ENCODE peak calls at places on chromosomes 4 and X, in five cellular contexts. One of them, this sample, is unnamed.

GRCh38 chrX:83588409-83588808 is 80.3 kb downstream of the POU3F4 start:
- DNase-seq in esophagus muscularis mucosa: no peak
- DNase-seq in Peyer's patch: no peak
- DNase-seq in body of pancreas: no peak
- DNase-seq in adrenal gland: no peak
- DNase-seq in this sample: no peak

GRCh38 chr4:2545321-2546013 is 9.0 kb downstream of the FAM193A start:
- DNase-seq in esophagus muscularis mucosa: no peak
- DNase-seq in Peyer's patch: peak
- DNase-seq in body of pancreas: no peak
- DNase-seq in adrenal gland: no peak
- DNase-seq in this sample: no peak

GRCh38 chr4:81632581-81633247 is 161.0 kb upstream of the RASGEF1B start:
- DNase-seq in esophagus muscularis mucosa: no peak
- DNase-seq in Peyer's patch: no peak
- DNase-seq in body of pancreas: no peak
- DNase-seq in adrenal gland: no peak
- DNase-seq in this sample: no peak

GRCh38 chr4:108370291-108370690 is 201.6 kb upstream of the LEF1 start:
- DNase-seq in esophagus muscularis mucosa: peak
- DNase-seq in Peyer's patch: no peak
- DNase-seq in body of pancreas: no peak
- DNase-seq in adrenal gland: no peak
- DNase-seq in this sample: no peak

GRCh38 chr4:80471701-80472100 is 136.2 kb downstream of the CFAP299 start:
- DNase-seq in esophagus muscularis mucosa: no peak
- DNase-seq in Peyer's patch: peak
- DNase-seq in body of pancreas: peak
- DNase-seq in adrenal gland: no peak
- DNase-seq in this sample: no peak

GRCh38 chr4:105619193-105619931 is 66.9 kb downstream of the ARHGEF38 start:
- DNase-seq in esophagus muscularis mucosa: no peak
- DNase-seq in Peyer's patch: peak
- DNase-seq in body of pancreas: peak
- DNase-seq in adrenal gland: peak
- DNase-seq in this sample: peak

GRCh38 chr4:70902577-70903281 is 560 bp downstream of the MOB1B start:
- DNase-seq in esophagus muscularis mucosa: no peak
- DNase-seq in Peyer's patch: peak
- DNase-seq in body of pancreas: no peak
- DNase-seq in adrenal gland: peak
- DNase-seq in this sample: no peak

GRCh38 chrX:1511829-1512228 is 25.2 kb downstream of the P2RY8 start:
- DNase-seq in esophagus muscularis mucosa: no peak
- DNase-seq in Peyer's patch: no peak
- DNase-seq in body of pancreas: no peak
- DNase-seq in adrenal gland: no peak
- DNase-seq in this sample: no peak

GRCh38 chr4:39976945-39977488 is 694 bp downstream of the PDS5A start:
- DNase-seq in esophagus muscularis mucosa: no peak
- DNase-seq in Peyer's patch: peak
- DNase-seq in body of pancreas: peak
- DNase-seq in adrenal gland: peak
- DNase-seq in this sample: peak

GRCh38 chrX:120336899-120337298 is 25.0 kb upstream of the ATP1B4 start:
- DNase-seq in esophagus muscularis mucosa: no peak
- DNase-seq in Peyer's patch: no peak
- DNase-seq in body of pancreas: no peak
- DNase-seq in adrenal gland: no peak
- DNase-seq in this sample: no peak

GRCh38 chr4:25921922-25922321 is 7.9 kb downstream of the SMIM20 start:
- DNase-seq in esophagus muscularis mucosa: no peak
- DNase-seq in Peyer's patch: no peak
- DNase-seq in body of pancreas: no peak
- DNase-seq in adrenal gland: no peak
- DNase-seq in this sample: no peak

GRCh38 chrX:144896323-144896722 is 351.0 kb upstream of the SPANXN1 start:
- DNase-seq in esophagus muscularis mucosa: no peak
- DNase-seq in Peyer's patch: no peak
- DNase-seq in body of pancreas: no peak
- DNase-seq in adrenal gland: no peak
- DNase-seq in this sample: no peak

GRCh38 chrX:4550018-4550417 is 836.6 kb upstream of the PRKX start:
- DNase-seq in esophagus muscularis mucosa: no peak
- DNase-seq in Peyer's patch: no peak
- DNase-seq in body of pancreas: no peak
- DNase-seq in adrenal gland: no peak
- DNase-seq in this sample: no peak

GRCh38 chrX:45557390-45557789 is 356.7 kb upstream of the DIPK2B start:
- DNase-seq in esophagus muscularis mucosa: no peak
- DNase-seq in Peyer's patch: no peak
- DNase-seq in body of pancreas: no peak
- DNase-seq in adrenal gland: no peak
- DNase-seq in this sample: no peak

GRCh38 chr4:47032405-47033106 is 1.2 kb downstream of the GABRB1 start:
- DNase-seq in esophagus muscularis mucosa: no peak
- DNase-seq in Peyer's patch: peak
- DNase-seq in body of pancreas: peak
- DNase-seq in adrenal gland: peak
- DNase-seq in this sample: peak

GRCh38 chr4:156193116-156193515 is 239.4 kb upstream of the CTSO start:
- DNase-seq in esophagus muscularis mucosa: no peak
- DNase-seq in Peyer's patch: no peak
- DNase-seq in body of pancreas: no peak
- DNase-seq in adrenal gland: no peak
- DNase-seq in this sample: no peak

GRCh38 chr4:165580379-165580905 is 201.6 kb downstream of the CPE start:
- DNase-seq in esophagus muscularis mucosa: no peak
- DNase-seq in Peyer's patch: no peak
- DNase-seq in body of pancreas: peak
- DNase-seq in adrenal gland: peak
- DNase-seq in this sample: no peak

GRCh38 chr4:118155516-118155915 is 121.2 kb downstream of the NDST3 start:
- DNase-seq in esophagus muscularis mucosa: no peak
- DNase-seq in Peyer's patch: no peak
- DNase-seq in body of pancreas: no peak
- DNase-seq in adrenal gland: no peak
- DNase-seq in this sample: no peak

GRCh38 chr4:6157926-6158325 is 42.4 kb downstream of the JAKMIP1 start:
- DNase-seq in esophagus muscularis mucosa: no peak
- DNase-seq in Peyer's patch: no peak
- DNase-seq in body of pancreas: no peak
- DNase-seq in adrenal gland: no peak
- DNase-seq in this sample: no peak

GRCh38 chr4:157170321-157170720 is 50.2 kb upstream of the GRIA2 start:
- DNase-seq in esophagus muscularis mucosa: no peak
- DNase-seq in Peyer's patch: no peak
- DNase-seq in body of pancreas: no peak
- DNase-seq in adrenal gland: no peak
- DNase-seq in this sample: no peak

GRCh38 chrX:13092455-13092941 is 48.1 kb upstream of the FAM9C start:
- DNase-seq in esophagus muscularis mucosa: no peak
- DNase-seq in Peyer's patch: peak
- DNase-seq in body of pancreas: peak
- DNase-seq in adrenal gland: peak
- DNase-seq in this sample: no peak

GRCh38 chr4:6372649-6373525 is 99.5 kb downstream of the PPP2R2C start:
- DNase-seq in esophagus muscularis mucosa: no peak
- DNase-seq in Peyer's patch: no peak
- DNase-seq in body of pancreas: peak
- DNase-seq in adrenal gland: no peak
- DNase-seq in this sample: no peak

GRCh38 chr4:24780936-24781538 is 14.3 kb upstream of the SOD3 start:
- DNase-seq in esophagus muscularis mucosa: peak
- DNase-seq in Peyer's patch: no peak
- DNase-seq in body of pancreas: no peak
- DNase-seq in adrenal gland: no peak
- DNase-seq in this sample: no peak

GRCh38 chr4:169179609-169180526 is 90.9 kb downstream of the SH3RF1 start:
- DNase-seq in esophagus muscularis mucosa: no peak
- DNase-seq in Peyer's patch: no peak
- DNase-seq in body of pancreas: no peak
- DNase-seq in adrenal gland: no peak
- DNase-seq in this sample: no peak

GRCh38 chrX:30786374-30786773 is 102.7 kb downstream of the TAB3 start:
- DNase-seq in esophagus muscularis mucosa: no peak
- DNase-seq in Peyer's patch: no peak
- DNase-seq in body of pancreas: no peak
- DNase-seq in adrenal gland: no peak
- DNase-seq in this sample: no peak

GRCh38 chr4:14650127-14650526 is 352.2 kb upstream of the CPEB2 start:
- DNase-seq in esophagus muscularis mucosa: no peak
- DNase-seq in Peyer's patch: no peak
- DNase-seq in body of pancreas: no peak
- DNase-seq in adrenal gland: no peak
- DNase-seq in this sample: no peak

GRCh38 chr4:151418385-151418784 is 9.4 kb downstream of the FHIP1A start:
- DNase-seq in esophagus muscularis mucosa: no peak
- DNase-seq in Peyer's patch: no peak
- DNase-seq in body of pancreas: peak
- DNase-seq in adrenal gland: no peak
- DNase-seq in this sample: no peak

GRCh38 chr4:48360966-48361470 is 19.7 kb downstream of the SLAIN2 start:
- DNase-seq in esophagus muscularis mucosa: no peak
- DNase-seq in Peyer's patch: no peak
- DNase-seq in body of pancreas: no peak
- DNase-seq in adrenal gland: no peak
- DNase-seq in this sample: no peak
- H3K27ac ChIP-seq in esophagus muscularis mucosa: no peak
- H3K27ac ChIP-seq in Peyer's patch: no peak
- H3K27ac ChIP-seq in body of pancreas: no peak
- H3K27ac ChIP-seq in adrenal gland: no peak
- H3K27ac ChIP-seq in this sample: no peak

GRCh38 chrX:16770970-16771482 is 15.2 kb upstream of the TXLNG start:
- DNase-seq in esophagus muscularis mucosa: no peak
- DNase-seq in Peyer's patch: no peak
- DNase-seq in body of pancreas: no peak
- DNase-seq in adrenal gland: no peak
- DNase-seq in this sample: no peak

GRCh38 chrX:16774746-16775145 is 11.5 kb upstream of the TXLNG start:
- DNase-seq in esophagus muscularis mucosa: no peak
- DNase-seq in Peyer's patch: no peak
- DNase-seq in body of pancreas: no peak
- DNase-seq in adrenal gland: no peak
- DNase-seq in this sample: no peak

GRCh38 chrX:16772460-16772859 is 13.8 kb upstream of the TXLNG start:
- DNase-seq in esophagus muscularis mucosa: no peak
- DNase-seq in Peyer's patch: no peak
- DNase-seq in body of pancreas: no peak
- DNase-seq in adrenal gland: no peak
- DNase-seq in this sample: no peak

DNA sequence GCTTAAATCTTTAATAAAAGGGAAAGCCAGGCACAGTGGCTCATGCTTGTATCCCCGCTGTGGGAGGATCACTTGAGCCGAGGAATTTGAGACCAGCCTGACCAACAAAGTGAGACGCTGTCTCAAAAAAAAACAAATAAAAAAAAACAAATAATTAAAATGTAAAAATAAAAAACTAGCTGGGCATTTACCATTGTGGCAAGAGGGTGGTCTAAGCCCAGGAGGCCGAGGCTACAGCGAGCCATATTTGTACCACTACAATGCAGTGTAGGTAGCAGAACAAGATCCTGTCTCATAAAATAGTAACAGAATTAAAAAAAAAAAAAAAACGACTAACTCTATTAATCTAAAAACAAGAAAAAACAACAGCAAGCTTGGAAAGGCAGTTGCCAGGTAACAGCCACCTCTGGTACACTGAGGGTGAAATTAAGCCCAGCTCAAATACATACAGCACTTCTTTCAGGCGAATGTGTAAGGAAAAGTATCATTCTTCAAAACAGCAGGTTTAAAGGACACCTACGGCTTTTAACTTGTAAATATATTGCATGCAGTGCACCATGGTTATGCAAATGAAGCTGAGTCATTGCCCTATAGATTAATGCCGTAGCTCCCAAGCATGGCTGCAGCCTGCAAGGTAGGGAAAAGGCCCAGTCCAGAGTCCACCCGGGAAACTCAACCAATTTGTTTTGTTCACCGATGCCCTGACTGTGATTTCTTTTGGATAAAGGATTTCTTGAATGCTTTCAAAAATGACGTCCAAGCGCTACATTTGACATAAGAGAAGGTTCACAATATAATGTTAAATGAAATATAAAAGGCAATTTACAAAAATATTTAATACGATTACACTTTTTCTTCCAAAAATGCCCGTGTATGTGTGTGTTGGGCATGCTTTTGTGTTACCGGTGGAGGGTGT is 14.5 kb upstream of the TXLNG start:
- DNase-seq in esophagus muscularis mucosa: no peak
- DNase-seq in Peyer's patch: peak
- DNase-seq in body of pancreas: no peak
- DNase-seq in adrenal gland: no peak
- DNase-seq in this sample: no peak
- TF ChIP-seq POLR2A in esophagus muscularis mucosa: no peak
- TF ChIP-seq POLR2A in Peyer's patch: no peak
- TF ChIP-seq POLR2A in body of pancreas: no peak
- TF ChIP-seq POLR2A in adrenal gland: no peak
- TF ChIP-seq POLR2A in this sample: no peak

GRCh38 chr4:89296871-89297270 is 10.7 kb downstream of the GPRIN3 start:
- DNase-seq in esophagus muscularis mucosa: no peak
- DNase-seq in Peyer's patch: no peak
- DNase-seq in body of pancreas: no peak
- DNase-seq in adrenal gland: no peak
- DNase-seq in this sample: no peak

GRCh38 chr4:89299153-89299789 is 8.3 kb downstream of the GPRIN3 start:
- DNase-seq in esophagus muscularis mucosa: no peak
- DNase-seq in Peyer's patch: no peak
- DNase-seq in body of pancreas: peak
- DNase-seq in adrenal gland: no peak
- DNase-seq in this sample: no peak

GRCh38 chr4:89296399-89296798 is 11.2 kb downstream of the GPRIN3 start:
- DNase-seq in esophagus muscularis mucosa: no peak
- DNase-seq in Peyer's patch: no peak
- DNase-seq in body of pancreas: no peak
- DNase-seq in adrenal gland: no peak
- DNase-seq in this sample: no peak

GRCh38 chr4:89298788-89299152 is 8.8 kb downstream of the GPRIN3 start:
- DNase-seq in esophagus muscularis mucosa: no peak
- DNase-seq in Peyer's patch: no peak
- DNase-seq in body of pancreas: no peak
- DNase-seq in adrenal gland: no peak
- DNase-seq in this sample: no peak

DNA sequence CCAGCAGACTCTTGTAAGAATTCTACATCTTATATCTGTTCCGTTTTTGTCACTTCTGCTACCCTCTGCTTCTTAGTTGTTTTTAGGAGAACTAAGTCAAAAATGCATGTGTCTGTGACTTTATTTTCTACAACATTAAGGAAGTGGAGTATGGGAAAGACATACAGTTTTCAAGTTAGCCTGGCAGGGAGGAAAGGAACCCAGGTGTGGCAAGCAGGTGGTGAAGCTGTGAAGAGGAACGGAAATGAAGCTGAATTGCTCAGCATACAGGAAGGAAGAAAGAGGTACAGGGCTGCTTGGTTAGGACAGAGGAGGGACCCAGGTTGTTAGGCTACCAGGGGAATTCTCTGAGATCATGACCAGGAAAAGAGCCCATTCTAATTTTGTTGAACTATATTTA is 9.4 kb downstream of the GPRIN3 start:
- DNase-seq in esophagus muscularis mucosa: no peak
- DNase-seq in Peyer's patch: peak
- DNase-seq in body of pancreas: peak
- DNase-seq in adrenal gland: no peak
- DNase-seq in this sample: no peak
- H3K27ac ChIP-seq in esophagus muscularis mucosa: no peak
- H3K27ac ChIP-seq in Peyer's patch: peak
- H3K27ac ChIP-seq in body of pancreas: peak
- H3K27ac ChIP-seq in adrenal gland: peak
- H3K27ac ChIP-seq in this sample: no peak

GRCh38 chrX:22758807-22759481 is 240.8 kb upstream of the DDX53 start:
- DNase-seq in esophagus muscularis mucosa: no peak
- DNase-seq in Peyer's patch: no peak
- DNase-seq in body of pancreas: no peak
- DNase-seq in adrenal gland: no peak
- DNase-seq in this sample: no peak
- TF ChIP-seq POLR2A in esophagus muscularis mucosa: no peak
- TF ChIP-seq POLR2A in Peyer's patch: no peak
- TF ChIP-seq POLR2A in body of pancreas: no peak
- TF ChIP-seq POLR2A in adrenal gland: no peak
- TF ChIP-seq POLR2A in this sample: no peak

This sample was measured in uterus.